ENCODE peak calls at places on chromosomes 11 and 22, in seven cellular contexts. R, Z, O, H, Y, T and G are unnamed samples.
A peak's percentile ranks its signal among the peaks of the same experiment; 100 is the strongest.

GRCh38 chr11:35276396-35276795 is 137.4 kb downstream of the CD44 start:
- DNase-seq in R (peak; percentile 16), O (peak; percentile 87), Y (no peak), Z (no peak), H (no peak), T (no peak), G (peak; percentile 58)

GRCh38 chr11:57545883-57546282 is 8.5 kb downstream of the SMTNL1 start:
- DNase-seq in O (no peak), T (no peak), R (no peak), H (no peak), Z (no peak), Y (no peak), G (no peak)

GRCh38 chr11:16896716-16897115 is 117.5 kb downstream of the PLEKHA7 start:
- DNase-seq in R (no peak), H (no peak), Y (no peak), O (no peak), T (no peak), Z (no peak), G (no peak)

GRCh38 chr22:23183107-23183698 is 2.9 kb downstream of the BCR start:
- DNase-seq in H (no peak), Y (peak; percentile 56), Z (no peak), R (peak; percentile 66), T (no peak), O (no peak), G (peak; percentile 81)

GRCh38 chr11:71502871-71503435 is 24.1 kb upstream of the KRTAP5-7 start:
- DNase-seq in Y (no peak), H (no peak), R (no peak), T (no peak), O (peak; percentile 81), Z (no peak), G (no peak)

GRCh38 chr11:12854829-12855228 is 154.3 kb upstream of the RASSF10 start:
- DNase-seq in T (no peak), H (no peak), R (peak; percentile 62), Z (no peak), O (no peak), Y (no peak), G (no peak)

GRCh38 chr22:47716890-47717615 is 954.6 kb downstream of the TBC1D22A start:
- DNase-seq in R (no peak), Y (no peak), T (no peak), H (no peak), Z (no peak), O (no peak), G (no peak)

GRCh38 chr11:35144103-35144741 is 5.3 kb downstream of the CD44 start:
- DNase-seq in Y (no peak), T (peak; percentile 74), Z (peak; percentile 48), R (peak; percentile 24), O (no peak), H (no peak), G (no peak)

GRCh38 chr11:101567086-101567485 is 16.7 kb downstream of the TRPC6 start:
- DNase-seq in R (no peak), Y (no peak), Z (no peak), O (no peak), H (no peak), T (no peak), G (no peak)

GRCh38 chr22:49097966-49098365 is 729.7 kb downstream of the BRD1 start:
- DNase-seq in R (no peak), O (no peak), H (no peak), T (no peak), Y (peak; percentile 4), Z (no peak), G (peak; percentile 15)

GRCh38 chr11:66178871-66179270 is 89.6 kb upstream of the RAB1B start:
- DNase-seq in O (no peak), Y (no peak), R (no peak), T (no peak), Z (no peak), H (no peak), G (no peak)

GRCh38 chr22:23856721-23857605 is 712 bp upstream of the SLC2A11 start:
- DNase-seq in Z (peak; percentile 74), O (peak; percentile 87), R (peak; percentile 53), Y (peak; percentile 57), H (no peak), T (no peak), G (peak; percentile 35)

GRCh38 chr11:45876401-45876800 is 9.1 kb upstream of the MAPK8IP1 start:
- DNase-seq in H (no peak), Y (no peak), Z (no peak), O (no peak), T (no peak), R (no peak), G (no peak)

GRCh38 chr11:64001552-64002427 is 15.6 kb downstream of the OTUB1 start:
- DNase-seq in R (no peak), O (no peak), H (peak; percentile 7), T (no peak), Z (no peak), Y (no peak), G (no peak)

GRCh38 chr22:39135092-39135896 is 17.2 kb downstream of the CBX7 start:
- DNase-seq in R (peak; percentile 78), Y (no peak), H (no peak), T (no peak), Z (peak; percentile 72), O (no peak), G (no peak)

GRCh38 chr11:60130496-60130895 is 42.0 kb downstream of the MS4A2 start:
- DNase-seq in Z (no peak), H (peak; percentile 7), Y (no peak), R (peak; percentile 59), T (no peak), O (no peak), G (peak; percentile 4)

GRCh38 chr11:89477175-89477574 is 14.0 kb downstream of the NOX4 start:
- DNase-seq in T (no peak), Y (no peak), H (no peak), R (peak; percentile 8), O (no peak), Z (no peak), G (no peak)

GRCh38 chr22:24938741-24939341 is 7.7 kb downstream of the LHFPL7 start:
- DNase-seq in H (no peak), Y (no peak), O (no peak), R (peak; percentile 57), Z (peak; percentile 59), T (no peak), G (no peak)

GRCh38 chr11:8345179-8345578 is 81.5 kb upstream of the LMO1 start:
- DNase-seq in H (no peak), O (no peak), Y (no peak), R (no peak), Z (no peak), T (no peak), G (no peak)

GRCh38 chr11:106961518-106961917 is 56.8 kb downstream of the GUCY1A2 start:
- DNase-seq in Z (no peak), Y (no peak), R (no peak), T (peak; percentile 97), H (peak; percentile 2), O (no peak), G (no peak)

GRCh38 chr22:24500251-24500820 is 5.2 kb downstream of the UPB1 start:
- DNase-seq in T (no peak), O (no peak), H (no peak), R (no peak), Y (no peak), Z (no peak), G (no peak)

GRCh38 chr11:69450064-69450856 is 31.2 kb upstream of the LINC01488 start:
- DNase-seq in H (peak; percentile 15), T (no peak), Z (no peak), R (no peak), Y (no peak), O (no peak), G (no peak)

GRCh38 chr11:119788096-119788883 is 59.3 kb upstream of the NECTIN1 start:
- DNase-seq in H (no peak), Z (no peak), O (no peak), R (no peak), Y (no peak), T (no peak), G (no peak)

GRCh38 chr11:81222491-81222890 is 1511.2 kb downstream of the FAM181B start:
- DNase-seq in O (no peak), H (no peak), T (no peak), Y (no peak), Z (no peak), R (no peak), G (no peak)

GRCh38 chr11:92311616-92312449 is 87.2 kb downstream of the FAT3 start:
- DNase-seq in O (no peak), T (no peak), R (no peak), Y (no peak), Z (no peak), H (no peak), G (no peak)

GRCh38 chr22:46021577-46021976 is 44.6 kb upstream of the WNT7B start:
- DNase-seq in R (no peak), Z (no peak), T (no peak), O (no peak), Y (no peak), H (no peak), G (no peak)

GRCh38 chr11:45089845-45090499 is 56.5 kb upstream of the PRDM11 start:
- DNase-seq in Y (no peak), O (peak; percentile 80), T (no peak), Z (no peak), R (no peak), H (no peak), G (no peak)